ENCODE peak calls at places on chromosomes 16 and 17, in eight cellular contexts. N, R, Q, F, Y, U, T and L are unnamed samples.

GRCh38 chr17:19346351-19347255 is 15.9 kb downstream of the B9D1 start:
- DNase-seq in T (peak; percentile 21), Y (peak; percentile 47), R (peak; percentile 69), N (no peak), U (no peak), Q (peak; percentile 69), F (no peak), L (no peak)

GRCh38 chr17:56451629-56452028 is 141.9 kb upstream of the NOG start:
- DNase-seq in Q (no peak), N (no peak), T (no peak), Y (no peak), U (no peak), R (no peak), F (no peak), L (no peak)

GRCh38 chr16:29849505-29849904 is 13.5 kb downstream of the CDIPT start:
- DNase-seq in R (no peak), F (no peak), T (no peak), N (no peak), Q (no peak), Y (no peak), U (no peak), L (no peak)

GRCh38 chr17:51961689-51962088 is 196.8 kb downstream of the CA10 start:
- DNase-seq in T (no peak), Y (no peak), N (no peak), Q (no peak), U (no peak), F (no peak), R (no peak), L (no peak)

GRCh38 chr17:65413390-65413789 is 148.1 kb downstream of the AXIN2 start:
- DNase-seq in U (no peak), N (no peak), R (no peak), F (no peak), Y (no peak), T (no peak), Q (no peak), L (no peak)

GRCh38 chr17:77995146-77995852 is 36.8 kb downstream of the TNRC6C start:
- DNase-seq in R (no peak), Q (no peak), U (no peak), N (peak; percentile 20), Y (no peak), T (no peak), F (no peak), L (no peak)

GRCh38 chr17:12536021-12536420 is 129.7 kb upstream of the MYOCD start:
- DNase-seq in T (no peak), F (no peak), Q (no peak), N (no peak), Y (no peak), U (no peak), R (no peak), L (peak; percentile 38)

GRCh38 chr16:67865318-67865717 is 7.5 kb upstream of the EDC4 start:
- DNase-seq in U (peak; percentile 29), F (no peak), Y (no peak), T (no peak), Q (no peak), R (no peak), N (no peak), L (no peak)

GRCh38 chr17:77928519-77929179 is 29.9 kb upstream of the TNRC6C start:
- DNase-seq in Q (no peak), U (no peak), T (no peak), F (no peak), R (no peak), N (no peak), Y (no peak), L (no peak)

GRCh38 chr16:53057658-53058057 is 2.9 kb downstream of the CHD9 start:
- DNase-seq in U (no peak), T (no peak), Q (no peak), F (no peak), N (no peak), R (no peak), Y (no peak), L (no peak)

GRCh38 chr17:53135969-53136368 is 686.8 kb upstream of the KIF2B start:
- DNase-seq in F (no peak), R (no peak), Q (no peak), U (no peak), T (no peak), N (no peak), Y (no peak), L (no peak)

GRCh38 chr17:16934133-16934795 is 37.7 kb downstream of the TNFRSF13B start:
- DNase-seq in Q (no peak), T (no peak), F (no peak), N (no peak), R (no peak), U (no peak), Y (peak; percentile 55), L (peak; percentile 61)

GRCh38 chr17:27407916-27408846 is 48.1 kb upstream of the KSR1 start:
- DNase-seq in Q (no peak), N (no peak), R (no peak), Y (no peak), F (no peak), U (no peak), T (no peak), L (no peak)

GRCh38 chr16:74168445-74168844 is 128.2 kb upstream of the PSMD7 start:
- DNase-seq in Y (no peak), N (no peak), U (no peak), T (no peak), R (no peak), F (no peak), Q (no peak), L (no peak)